ENCODE peak calls at places on chromosomes 3 and 15, in eight cellular contexts. One of them, this sample, is unnamed.
A peak's percentile ranks its signal among the peaks of the same experiment; 100 is the strongest.

GRCh38 chr15:57969355-57969754 is 96.2 kb downstream of the ALDH1A2 start:
- DNase-seq in hippocampal formation: no peak
- DNase-seq in mammary epithelial cell: peak; percentile 11
- DNase-seq in T-helper 17 cell: no peak
- DNase-seq in stimulated activated CD8-positive, alpha-beta memory T cell treated with anti-CD3 and anti-CD28 coated beads, Interleukin-4, amount 100 ng/mL, for 24 hours: no peak
- DNase-seq in occipital lobe: no peak
- DNase-seq in HCT116: no peak
- DNase-seq in GM23248: peak; percentile 9
- DNase-seq in this sample: no peak

GRCh38 chr15:65194826-65195541 is 9.8 kb upstream of the CLPX start:
- DNase-seq in T-helper 17 cell: no peak
- DNase-seq in GM23248: peak; percentile 8
- DNase-seq in stimulated activated CD8-positive, alpha-beta memory T cell treated with anti-CD3 and anti-CD28 coated beads, Interleukin-4, amount 100 ng/mL, for 24 hours: no peak
- DNase-seq in occipital lobe: no peak
- DNase-seq in hippocampal formation: no peak
- DNase-seq in mammary epithelial cell: no peak
- DNase-seq in HCT116: no peak
- DNase-seq in this sample: no peak

GRCh38 chr3:148790370-148790769 is 37.2 kb upstream of the CPB1 start:
- DNase-seq in occipital lobe: no peak
- DNase-seq in stimulated activated CD8-positive, alpha-beta memory T cell treated with anti-CD3 and anti-CD28 coated beads, Interleukin-4, amount 100 ng/mL, for 24 hours: no peak
- DNase-seq in hippocampal formation: no peak
- DNase-seq in T-helper 17 cell: no peak
- DNase-seq in mammary epithelial cell: no peak
- DNase-seq in GM23248: no peak
- DNase-seq in HCT116: no peak
- DNase-seq in this sample: no peak

GRCh38 chr3:138949445-138950005 is 2.5 kb downstream of the FOXL2NB start:
- DNase-seq in mammary epithelial cell: no peak
- DNase-seq in HCT116: no peak
- DNase-seq in T-helper 17 cell: no peak
- DNase-seq in GM23248: no peak
- DNase-seq in occipital lobe: no peak
- DNase-seq in hippocampal formation: no peak
- DNase-seq in stimulated activated CD8-positive, alpha-beta memory T cell treated with anti-CD3 and anti-CD28 coated beads, Interleukin-4, amount 100 ng/mL, for 24 hours: no peak
- DNase-seq in this sample: no peak

GRCh38 chr3:191303596-191303995 is 25.6 kb upstream of the CCDC50 start:
- DNase-seq in T-helper 17 cell: no peak
- DNase-seq in stimulated activated CD8-positive, alpha-beta memory T cell treated with anti-CD3 and anti-CD28 coated beads, Interleukin-4, amount 100 ng/mL, for 24 hours: no peak
- DNase-seq in hippocampal formation: no peak
- DNase-seq in GM23248: no peak
- DNase-seq in mammary epithelial cell: peak; percentile 13
- DNase-seq in HCT116: no peak
- DNase-seq in occipital lobe: no peak
- DNase-seq in this sample: no peak

GRCh38 chr3:134242649-134243637 is 7.7 kb downstream of the RYK start:
- DNase-seq in GM23248: peak; percentile 95
- DNase-seq in occipital lobe: no peak
- DNase-seq in HCT116: peak; percentile 47
- DNase-seq in stimulated activated CD8-positive, alpha-beta memory T cell treated with anti-CD3 and anti-CD28 coated beads, Interleukin-4, amount 100 ng/mL, for 24 hours: no peak
- DNase-seq in T-helper 17 cell: no peak
- DNase-seq in hippocampal formation: no peak
- DNase-seq in mammary epithelial cell: peak; percentile 90
- DNase-seq in this sample: no peak

GRCh38 chr15:70566047-70566835 is 197.1 kb downstream of the UACA start:
- DNase-seq in HCT116: no peak
- DNase-seq in hippocampal formation: no peak
- DNase-seq in GM23248: no peak
- DNase-seq in T-helper 17 cell: no peak
- DNase-seq in occipital lobe: no peak
- DNase-seq in stimulated activated CD8-positive, alpha-beta memory T cell treated with anti-CD3 and anti-CD28 coated beads, Interleukin-4, amount 100 ng/mL, for 24 hours: no peak
- DNase-seq in mammary epithelial cell: no peak
- DNase-seq in this sample: no peak

GRCh38 chr15:96181873-96182301 is 148.6 kb upstream of the NR2F2 start:
- DNase-seq in HCT116: no peak
- DNase-seq in occipital lobe: no peak
- DNase-seq in GM23248: peak; percentile 90
- DNase-seq in stimulated activated CD8-positive, alpha-beta memory T cell treated with anti-CD3 and anti-CD28 coated beads, Interleukin-4, amount 100 ng/mL, for 24 hours: no peak
- DNase-seq in T-helper 17 cell: no peak
- DNase-seq in hippocampal formation: no peak
- DNase-seq in mammary epithelial cell: peak; percentile 79
- DNase-seq in this sample: no peak

GRCh38 chr3:179398574-179399249 is 51.2 kb downstream of the MFN1 start:
- DNase-seq in hippocampal formation: no peak
- DNase-seq in HCT116: no peak
- DNase-seq in stimulated activated CD8-positive, alpha-beta memory T cell treated with anti-CD3 and anti-CD28 coated beads, Interleukin-4, amount 100 ng/mL, for 24 hours: no peak
- DNase-seq in occipital lobe: no peak
- DNase-seq in T-helper 17 cell: no peak
- DNase-seq in mammary epithelial cell: no peak
- DNase-seq in GM23248: peak; percentile 63
- DNase-seq in this sample: no peak

GRCh38 chr15:101059381-101060341 is 140.5 kb downstream of the LRRK1 start:
- DNase-seq in stimulated activated CD8-positive, alpha-beta memory T cell treated with anti-CD3 and anti-CD28 coated beads, Interleukin-4, amount 100 ng/mL, for 24 hours: no peak
- DNase-seq in T-helper 17 cell: no peak
- DNase-seq in mammary epithelial cell: no peak
- DNase-seq in occipital lobe: no peak
- DNase-seq in GM23248: no peak
- DNase-seq in hippocampal formation: no peak
- DNase-seq in HCT116: no peak
- DNase-seq in this sample: no peak

GRCh38 chr3:42709621-42710020 is 7.0 kb upstream of the HHATL start:
- DNase-seq in GM23248: no peak
- DNase-seq in T-helper 17 cell: peak; percentile 3
- DNase-seq in stimulated activated CD8-positive, alpha-beta memory T cell treated with anti-CD3 and anti-CD28 coated beads, Interleukin-4, amount 100 ng/mL, for 24 hours: no peak
- DNase-seq in HCT116: no peak
- DNase-seq in mammary epithelial cell: no peak
- DNase-seq in occipital lobe: no peak
- DNase-seq in hippocampal formation: no peak
- DNase-seq in this sample: no peak

GRCh38 chr3:16482770-16483531 is 30.5 kb downstream of the RFTN1 start:
- DNase-seq in T-helper 17 cell: peak; percentile 14
- DNase-seq in mammary epithelial cell: no peak
- DNase-seq in stimulated activated CD8-positive, alpha-beta memory T cell treated with anti-CD3 and anti-CD28 coated beads, Interleukin-4, amount 100 ng/mL, for 24 hours: no peak
- DNase-seq in GM23248: no peak
- DNase-seq in occipital lobe: no peak
- DNase-seq in hippocampal formation: no peak
- DNase-seq in HCT116: no peak
- DNase-seq in this sample: peak; percentile 41

GRCh38 chr3:42961633-42962032 is 17.5 kb upstream of the GASK1A start:
- DNase-seq in mammary epithelial cell: peak; percentile 37
- DNase-seq in GM23248: peak; percentile 78
- DNase-seq in stimulated activated CD8-positive, alpha-beta memory T cell treated with anti-CD3 and anti-CD28 coated beads, Interleukin-4, amount 100 ng/mL, for 24 hours: no peak
- DNase-seq in hippocampal formation: peak; percentile 78
- DNase-seq in HCT116: peak; percentile 41
- DNase-seq in occipital lobe: peak; percentile 16
- DNase-seq in T-helper 17 cell: no peak
- DNase-seq in this sample: no peak

GRCh38 chr3:154972951-154973350 is 107.2 kb upstream of the MME start:
- DNase-seq in GM23248: peak; percentile 31
- DNase-seq in hippocampal formation: no peak
- DNase-seq in occipital lobe: no peak
- DNase-seq in HCT116: no peak
- DNase-seq in T-helper 17 cell: no peak
- DNase-seq in stimulated activated CD8-positive, alpha-beta memory T cell treated with anti-CD3 and anti-CD28 coated beads, Interleukin-4, amount 100 ng/mL, for 24 hours: no peak
- DNase-seq in mammary epithelial cell: peak; percentile 27
- DNase-seq in this sample: no peak

GRCh38 chr3:150469931-150470740 is 62.0 kb downstream of the TSC22D2 start:
- DNase-seq in mammary epithelial cell: peak; percentile 92
- DNase-seq in hippocampal formation: no peak
- DNase-seq in stimulated activated CD8-positive, alpha-beta memory T cell treated with anti-CD3 and anti-CD28 coated beads, Interleukin-4, amount 100 ng/mL, for 24 hours: no peak
- DNase-seq in T-helper 17 cell: no peak
- DNase-seq in HCT116: peak; percentile 21
- DNase-seq in occipital lobe: no peak
- DNase-seq in GM23248: peak; percentile 63
- DNase-seq in this sample: no peak

GRCh38 chr3:132553811-132554210 is 43.3 kb upstream of the ACKR4 start:
- DNase-seq in T-helper 17 cell: no peak
- DNase-seq in mammary epithelial cell: no peak
- DNase-seq in GM23248: no peak
- DNase-seq in HCT116: no peak
- DNase-seq in stimulated activated CD8-positive, alpha-beta memory T cell treated with anti-CD3 and anti-CD28 coated beads, Interleukin-4, amount 100 ng/mL, for 24 hours: no peak
- DNase-seq in hippocampal formation: no peak
- DNase-seq in occipital lobe: no peak
- DNase-seq in this sample: no peak

GRCh38 chr3:55521086-55522060 is 34.3 kb upstream of the WNT5A start:
- DNase-seq in T-helper 17 cell: no peak
- DNase-seq in hippocampal formation: no peak
- DNase-seq in mammary epithelial cell: peak; percentile 35
- DNase-seq in stimulated activated CD8-positive, alpha-beta memory T cell treated with anti-CD3 and anti-CD28 coated beads, Interleukin-4, amount 100 ng/mL, for 24 hours: no peak
- DNase-seq in occipital lobe: no peak
- DNase-seq in GM23248: peak; percentile 89
- DNase-seq in HCT116: no peak
- DNase-seq in this sample: no peak

GRCh38 chr3:24451461-24452099 is 43.1 kb downstream of the THRB start:
- DNase-seq in hippocampal formation: no peak
- DNase-seq in stimulated activated CD8-positive, alpha-beta memory T cell treated with anti-CD3 and anti-CD28 coated beads, Interleukin-4, amount 100 ng/mL, for 24 hours: no peak
- DNase-seq in occipital lobe: no peak
- DNase-seq in HCT116: no peak
- DNase-seq in T-helper 17 cell: no peak
- DNase-seq in GM23248: no peak
- DNase-seq in mammary epithelial cell: peak; percentile 18
- DNase-seq in this sample: no peak

GRCh38 chr3:78659386-78659987 is 1108.3 kb downstream of the ROBO1 start:
- DNase-seq in occipital lobe: no peak
- DNase-seq in hippocampal formation: peak; percentile 54
- DNase-seq in GM23248: peak; percentile 62
- DNase-seq in HCT116: peak; percentile 2
- DNase-seq in mammary epithelial cell: no peak
- DNase-seq in T-helper 17 cell: no peak
- DNase-seq in stimulated activated CD8-positive, alpha-beta memory T cell treated with anti-CD3 and anti-CD28 coated beads, Interleukin-4, amount 100 ng/mL, for 24 hours: no peak
- DNase-seq in this sample: peak; percentile 11

GRCh38 chr15:93716615-93717221 is 514.6 kb upstream of the MCTP2 start:
- DNase-seq in T-helper 17 cell: no peak
- DNase-seq in mammary epithelial cell: no peak
- DNase-seq in GM23248: no peak
- DNase-seq in stimulated activated CD8-positive, alpha-beta memory T cell treated with anti-CD3 and anti-CD28 coated beads, Interleukin-4, amount 100 ng/mL, for 24 hours: no peak
- DNase-seq in HCT116: no peak
- DNase-seq in hippocampal formation: no peak
- DNase-seq in occipital lobe: no peak
- DNase-seq in this sample: no peak

GRCh38 chr15:101641134-101641764 is 10.9 kb downstream of the TM2D3 start:
- DNase-seq in occipital lobe: peak; percentile 35
- DNase-seq in mammary epithelial cell: peak; percentile 44
- DNase-seq in hippocampal formation: peak; percentile 48
- DNase-seq in HCT116: peak; percentile 42
- DNase-seq in T-helper 17 cell: peak; percentile 64
- DNase-seq in stimulated activated CD8-positive, alpha-beta memory T cell treated with anti-CD3 and anti-CD28 coated beads, Interleukin-4, amount 100 ng/mL, for 24 hours: peak; percentile 52
- DNase-seq in GM23248: peak; percentile 80
- DNase-seq in this sample: peak; percentile 66

GRCh38 chr3:14434541-14435151 is 32.2 kb downstream of the SLC6A6 start:
- DNase-seq in T-helper 17 cell: no peak
- DNase-seq in stimulated activated CD8-positive, alpha-beta memory T cell treated with anti-CD3 and anti-CD28 coated beads, Interleukin-4, amount 100 ng/mL, for 24 hours: no peak
- DNase-seq in GM23248: peak; percentile 26
- DNase-seq in hippocampal formation: no peak
- DNase-seq in HCT116: no peak
- DNase-seq in mammary epithelial cell: no peak
- DNase-seq in occipital lobe: no peak
- DNase-seq in this sample: no peak

GRCh38 chr3:71726106-71726505 is 904 bp upstream of the EIF4E3 start:
- DNase-seq in GM23248: no peak
- DNase-seq in hippocampal formation: no peak
- DNase-seq in HCT116: no peak
- DNase-seq in T-helper 17 cell: peak; percentile 45
- DNase-seq in stimulated activated CD8-positive, alpha-beta memory T cell treated with anti-CD3 and anti-CD28 coated beads, Interleukin-4, amount 100 ng/mL, for 24 hours: no peak
- DNase-seq in mammary epithelial cell: no peak
- DNase-seq in occipital lobe: no peak
- DNase-seq in this sample: no peak

GRCh38 chr15:29687939-29688884 is 134.1 kb downstream of the TJP1 start:
- DNase-seq in HCT116: no peak
- DNase-seq in occipital lobe: no peak
- DNase-seq in T-helper 17 cell: no peak
- DNase-seq in hippocampal formation: no peak
- DNase-seq in GM23248: no peak
- DNase-seq in stimulated activated CD8-positive, alpha-beta memory T cell treated with anti-CD3 and anti-CD28 coated beads, Interleukin-4, amount 100 ng/mL, for 24 hours: no peak
- DNase-seq in mammary epithelial cell: no peak
- DNase-seq in this sample: no peak

GRCh38 chr3:190718691-190719090 is 143.8 kb downstream of the GMNC start:
- DNase-seq in stimulated activated CD8-positive, alpha-beta memory T cell treated with anti-CD3 and anti-CD28 coated beads, Interleukin-4, amount 100 ng/mL, for 24 hours: no peak
- DNase-seq in HCT116: no peak
- DNase-seq in occipital lobe: no peak
- DNase-seq in GM23248: peak; percentile 80
- DNase-seq in mammary epithelial cell: peak; percentile 58
- DNase-seq in hippocampal formation: no peak
- DNase-seq in T-helper 17 cell: no peak
- DNase-seq in this sample: no peak

GRCh38 chr3:58296269-58296668 is 9.8 kb upstream of the RPP14 start:
- DNase-seq in T-helper 17 cell: no peak
- DNase-seq in occipital lobe: peak; percentile 52
- DNase-seq in stimulated activated CD8-positive, alpha-beta memory T cell treated with anti-CD3 and anti-CD28 coated beads, Interleukin-4, amount 100 ng/mL, for 24 hours: no peak
- DNase-seq in HCT116: no peak
- DNase-seq in hippocampal formation: peak; percentile 86
- DNase-seq in mammary epithelial cell: no peak
- DNase-seq in GM23248: no peak
- DNase-seq in this sample: no peak

GRCh38 chr3:12177131-12177530 is 18.4 kb upstream of the TIMP4 start:
- DNase-seq in mammary epithelial cell: no peak
- DNase-seq in T-helper 17 cell: no peak
- DNase-seq in GM23248: no peak
- DNase-seq in HCT116: no peak
- DNase-seq in stimulated activated CD8-positive, alpha-beta memory T cell treated with anti-CD3 and anti-CD28 coated beads, Interleukin-4, amount 100 ng/mL, for 24 hours: no peak
- DNase-seq in occipital lobe: no peak
- DNase-seq in hippocampal formation: no peak
- DNase-seq in this sample: no peak

GRCh38 chr15:37291920-37292319 is 191.6 kb upstream of the MEIS2 start:
- DNase-seq in mammary epithelial cell: no peak
- DNase-seq in hippocampal formation: no peak
- DNase-seq in GM23248: no peak
- DNase-seq in occipital lobe: no peak
- DNase-seq in HCT116: no peak
- DNase-seq in stimulated activated CD8-positive, alpha-beta memory T cell treated with anti-CD3 and anti-CD28 coated beads, Interleukin-4, amount 100 ng/mL, for 24 hours: no peak
- DNase-seq in T-helper 17 cell: no peak
- DNase-seq in this sample: no peak

GRCh38 chr15:31111091-31111647 is 9.6 kb upstream of the TRPM1 start:
- DNase-seq in HCT116: no peak
- DNase-seq in mammary epithelial cell: no peak
- DNase-seq in T-helper 17 cell: no peak
- DNase-seq in occipital lobe: no peak
- DNase-seq in stimulated activated CD8-positive, alpha-beta memory T cell treated with anti-CD3 and anti-CD28 coated beads, Interleukin-4, amount 100 ng/mL, for 24 hours: no peak
- DNase-seq in GM23248: peak; percentile 31
- DNase-seq in hippocampal formation: no peak
- DNase-seq in this sample: no peak